ENCODE peak calls at places on chromosomes 11 and 22, in four cellular contexts. G, E, F and K are unnamed samples.
A peak's percentile ranks its signal among the peaks of the same experiment; 100 is the strongest.

GRCh38 chr22:37932821-37933578 is 20.4 kb downstream of the C22orf23 start:
- DNase-seq in E (no peak), F (no peak), G (no peak), K (no peak)

GRCh38 chr11:2098691-2099522 is 40.3 kb downstream of the IGF2 start:
- DNase-seq in G (no peak), F (peak; percentile 22), E (no peak), K (no peak)

GRCh38 chr11:20158597-20159257 is 1.5 kb downstream of the DBX1 start:
- DNase-seq in F (peak; percentile 84), G (peak; percentile 88), E (peak; percentile 50), K (peak; percentile 88)

GRCh38 chr22:31122532-31123291 is at the start of gene INPP5J:
- DNase-seq in F (peak; percentile 54), G (peak; percentile 66), E (peak; percentile 50), K (no peak)

GRCh38 chr22:17972385-17973181 is 51.8 kb downstream of the MICAL3 start:
- DNase-seq in E (peak; percentile 85), F (no peak), G (peak; percentile 79), K (no peak)

GRCh38 chr11:123357990-123358827 is 71.9 kb upstream of the GRAMD1B start:
- DNase-seq in E (peak; percentile 2), G (peak; percentile 57), F (peak; percentile 54), K (peak; percentile 18)

GRCh38 chr22:46661221-46661851 is 41.1 kb downstream of the GRAMD4 start:
- DNase-seq in F (no peak), G (no peak), E (peak; percentile 76), K (no peak)

GRCh38 chr22:36236338-36237319 is 2.7 kb downstream of the APOL2 start:
- DNase-seq in E (no peak), F (peak; percentile 16), G (no peak), K (no peak)

GRCh38 chr22:29856496-29856895 is 18.4 kb upstream of the ASCC2 start:
- DNase-seq in G (no peak), E (no peak), F (no peak), K (no peak)

GRCh38 chr11:119107538-119108150 is 500 bp downstream of the C2CD2L start:
- DNase-seq in F (no peak), G (no peak), E (no peak), K (no peak)
- H3K18ac ChIP-seq in F (no peak overlapping the region), G (no peak overlapping the region), E (no peak overlapping the region), K (peak overlapping the region; percentile 77)

DNA sequence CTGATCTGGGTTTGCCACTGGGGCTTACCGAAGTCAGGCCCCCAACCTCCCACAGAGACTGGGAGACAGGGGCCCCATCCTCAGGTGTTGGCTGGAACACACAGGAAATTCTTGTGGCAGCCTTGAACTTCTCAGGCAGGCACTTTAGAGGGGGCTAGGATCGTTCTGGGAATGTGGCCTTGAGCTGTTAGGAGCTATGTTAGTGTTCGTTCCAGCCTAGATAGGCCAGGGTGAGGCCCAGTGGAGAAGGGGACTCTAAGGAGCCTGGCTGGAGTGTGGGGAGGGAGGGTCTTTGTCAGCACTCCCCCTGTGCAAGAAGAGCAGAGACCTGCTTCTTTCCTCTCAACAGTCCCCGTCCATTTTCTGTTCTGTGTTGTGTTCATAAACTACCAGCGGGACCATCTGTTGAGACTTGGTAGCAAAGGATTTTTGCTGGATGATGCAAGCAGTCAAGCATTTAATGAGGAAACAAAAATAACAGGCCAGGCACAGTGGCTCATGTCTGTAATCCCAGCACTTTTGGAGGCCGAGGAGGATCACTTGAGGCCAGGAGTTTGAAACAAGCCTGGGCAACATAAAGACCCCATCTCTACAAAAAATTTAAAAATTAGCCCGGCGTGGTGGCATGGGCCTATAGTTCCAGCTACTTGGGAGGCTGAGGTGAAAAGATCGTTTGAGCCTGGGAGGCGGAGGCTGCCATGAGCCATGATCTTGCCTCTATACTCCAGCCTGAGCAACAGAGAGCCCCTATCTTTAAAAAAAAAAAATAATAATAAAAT is 1.5 kb upstream of the TXNRD2 start:
- DNase-seq in E (peak; percentile 94), F (peak; percentile 26), G (peak; percentile 68), K (no peak)
- H2AK5ac ChIP-seq in E (peak overlapping the region; percentile 99), F (no peak overlapping the region), G (no peak overlapping the region), K (no peak overlapping the region)

DNA sequence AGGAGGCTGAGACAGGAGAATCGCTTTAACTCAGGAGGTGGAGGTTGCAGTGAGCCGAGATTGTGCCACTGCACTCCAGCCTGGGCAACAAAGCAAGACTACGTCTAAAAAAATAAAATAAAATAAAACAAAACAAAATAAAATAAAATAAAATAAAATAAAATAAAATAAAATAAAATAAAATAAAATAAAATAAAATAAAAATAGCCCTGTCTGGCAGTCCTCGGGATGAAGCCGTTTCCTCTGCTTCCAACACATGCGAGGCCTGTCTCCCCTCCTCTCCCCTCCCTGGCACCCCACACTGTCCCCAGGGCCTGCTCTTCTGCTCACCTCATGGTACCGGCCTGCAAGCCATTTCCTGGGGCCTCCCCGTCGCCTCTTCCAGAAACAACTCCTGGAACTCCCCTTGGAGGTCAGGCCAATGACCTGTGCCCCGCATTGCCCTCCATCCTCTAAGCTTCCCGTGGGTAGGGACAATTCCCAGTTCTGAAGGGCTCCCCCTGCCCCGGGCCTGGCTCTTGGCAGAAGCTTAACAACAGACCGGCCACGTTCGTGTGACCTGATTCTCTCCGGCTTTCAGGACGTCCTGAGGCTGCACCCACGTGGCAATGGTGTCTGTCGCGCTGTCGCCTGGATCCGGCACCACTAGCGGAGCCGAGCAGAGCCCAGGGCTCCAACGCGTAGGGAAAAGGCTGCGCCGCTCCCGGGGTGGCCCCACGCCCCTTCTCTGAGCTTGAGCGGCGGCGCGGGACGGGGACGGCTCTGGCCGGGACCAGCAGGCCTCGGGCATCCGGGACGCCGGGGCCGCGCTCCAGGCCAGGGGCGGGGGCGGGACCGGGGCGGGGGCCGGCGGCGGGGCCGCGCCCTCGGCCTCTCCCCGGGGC is 456 bp upstream of the PARVB start:
- DNase-seq in F (peak; percentile 42), G (peak; percentile 59), E (peak; percentile 12), K (no peak)
- H3K18ac ChIP-seq in F (peak overlapping the region; percentile 96), G (peak overlapping the region; percentile 91), E (peak overlapping the region; percentile 82), K (peak overlapping the region; percentile 93)

GRCh38 chr11:61896665-61897386 is 5.5 kb upstream of the FADS3 start:
- DNase-seq in E (no peak), F (no peak), G (no peak), K (no peak)

GRCh38 chr11:61895718-61896059 is 4.3 kb upstream of the FADS3 start:
- DNase-seq in F (no peak), E (no peak), G (no peak), K (no peak)

GRCh38 chr11:61898247-61898582 is 6.9 kb upstream of the FADS3 start:
- DNase-seq in F (no peak), G (no peak), E (no peak), K (no peak)

GRCh38 chr11:61899146-61899841 is 7.9 kb upstream of the FADS3 start:
- DNase-seq in F (peak; percentile 95), E (peak; percentile 54), G (peak; percentile 91), K (peak; percentile 82)

DNA sequence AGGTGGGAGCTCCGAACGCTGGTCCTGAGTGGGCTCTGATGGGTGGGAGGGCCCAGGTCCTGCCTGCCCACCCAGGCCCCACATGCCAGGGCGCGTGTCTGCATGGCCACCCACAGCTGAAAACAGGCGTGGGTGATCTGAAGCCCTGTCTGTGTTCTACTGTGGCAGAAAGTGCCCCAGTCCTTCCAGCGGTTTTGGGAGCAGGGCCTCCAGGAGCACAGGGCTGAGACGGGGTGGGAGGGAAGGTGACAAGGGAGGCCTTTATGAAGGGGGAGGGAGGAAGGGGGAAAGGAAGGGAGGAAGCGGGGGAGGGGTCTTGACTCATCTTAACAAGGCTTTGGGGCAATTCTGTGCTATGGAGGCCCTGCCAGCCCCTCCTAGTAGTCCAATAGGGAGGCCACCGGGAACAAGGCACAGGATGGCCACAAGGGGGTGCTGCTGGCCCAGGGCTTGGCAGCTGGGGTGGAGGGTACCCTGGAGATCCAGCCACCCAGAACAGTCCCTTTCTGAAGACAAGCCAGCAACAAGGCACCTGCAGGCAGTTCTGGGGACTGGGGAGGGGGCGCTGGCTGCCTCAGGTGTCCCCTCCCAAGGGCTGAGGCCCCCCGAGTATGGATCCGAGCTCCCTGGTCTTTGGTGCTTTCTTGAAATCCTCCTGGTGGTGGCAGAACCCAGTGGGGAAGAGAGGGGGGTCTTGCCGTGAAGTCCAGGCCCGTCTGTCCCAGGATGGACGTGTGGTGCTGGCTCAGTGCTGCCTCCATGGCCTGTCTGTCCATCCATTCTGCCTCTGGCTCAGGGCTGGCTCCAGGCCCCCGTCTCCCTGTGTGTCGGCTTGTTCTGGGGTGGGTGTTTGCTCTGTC is 6.3 kb upstream of the FADS3 start:
- DNase-seq in G (peak; percentile 88), E (peak; percentile 53), F (peak; percentile 89), K (peak; percentile 74)
- H2AK5ac ChIP-seq in G (no peak overlapping the region), E (peak overlapping the region; percentile 81), F (no peak overlapping the region), K (peak overlapping the region; percentile 79)

GRCh38 chr11:69351460-69351859 is 57.5 kb downstream of the MYEOV start:
- DNase-seq in E (peak; percentile 85), F (no peak), G (peak; percentile 7), K (no peak)
- H3K18ac ChIP-seq in E (peak overlapping the region; percentile 99), F (no peak overlapping the region), G (no peak overlapping the region), K (no peak overlapping the region)